ENCODE peak calls at places on chromosomes 16 and 17, in six cellular contexts. O, S, Y, N, L and A are unnamed samples.

GRCh38 chr17:30824002-30824355 is 513 bp downstream of the CRLF3 start:
- DNase-seq in O (no peak), S (no peak), Y (no peak), N (no peak), L (peak; percentile 50), A (no peak)

GRCh38 chr17:50766222-50767023 is 895 bp downstream of the ANKRD40CL start:
- DNase-seq in O (no peak), S (no peak), Y (no peak), N (no peak), L (no peak), A (no peak)

GRCh38 chr16:35685085-35685484 is 2225.7 kb downstream of the TP53TG3F start:
- DNase-seq in O (no peak), S (no peak), Y (no peak), N (no peak), L (no peak), A (no peak)

GRCh38 chr17:36524428-36524876 is 10.2 kb downstream of the MYO19 start:
- DNase-seq in O (no peak), S (no peak), Y (no peak), N (no peak), L (no peak), A (no peak)

GRCh38 chr17:18319604-18320256 is 4.6 kb downstream of the SMCR8 start:
- DNase-seq in O (no peak), S (no peak), Y (peak; percentile 77), N (peak; percentile 14), L (peak; percentile 70), A (no peak)

GRCh38 chr17:64964796-64965195 is 45.5 kb upstream of the LRRC37A3 start:
- DNase-seq in O (no peak), S (no peak), Y (no peak), N (no peak), L (no peak), A (no peak)

GRCh38 chr17:51257150-51258081 is 2.4 kb downstream of the MBTD1 start:
- DNase-seq in O (no peak), S (no peak), Y (peak; percentile 4), N (no peak), L (peak; percentile 69), A (no peak)

GRCh38 chr16:50302472-50303005 is 36.2 kb downstream of the ADCY7 start:
- DNase-seq in O (peak; percentile 40), S (no peak), Y (no peak), N (no peak), L (no peak), A (no peak)

GRCh38 chr17:7141824-7142223 is 27.2 kb upstream of the ASGR2 start:
- DNase-seq in O (no peak), S (no peak), Y (no peak), N (no peak), L (no peak), A (no peak)

GRCh38 chr16:48590476-48590875 is 19.5 kb downstream of the N4BP1 start:
- DNase-seq in O (no peak), S (no peak), Y (no peak), N (no peak), L (no peak), A (no peak)

GRCh38 chr17:2468270-2468669 is 43.4 kb downstream of the METTL16 start:
- DNase-seq in O (no peak), S (no peak), Y (peak; percentile 84), N (no peak), L (no peak), A (no peak)

GRCh38 chr17:12568358-12569251 is 97.1 kb upstream of the MYOCD start:
- DNase-seq in O (no peak), S (no peak), Y (no peak), N (no peak), L (no peak), A (no peak)

GRCh38 chr16:49739381-49739780 is 116.5 kb downstream of the ZNF423 start:
- DNase-seq in O (no peak), S (no peak), Y (no peak), N (no peak), L (no peak), A (no peak)

GRCh38 chr17:28151001-28151400 is 108.5 kb downstream of the NLK start:
- DNase-seq in O (no peak), S (no peak), Y (no peak), N (no peak), L (no peak), A (no peak)

GRCh38 chr17:72430611-72431432 is 310.0 kb downstream of the SOX9 start:
- DNase-seq in O (no peak), S (no peak), Y (peak; percentile 26), N (no peak), L (no peak), A (no peak)

GRCh38 chr16:78812582-78812981 is 713.1 kb downstream of the WWOX start:
- DNase-seq in O (no peak), S (no peak), Y (no peak), N (no peak), L (no peak), A (no peak)

GRCh38 chr16:51239196-51239595 is 88.1 kb upstream of the SALL1 start:
- DNase-seq in O (no peak), S (no peak), Y (no peak), N (no peak), L (no peak), A (no peak)

GRCh38 chr17:58335779-58336455 is 7.3 kb upstream of the TSPOAP1 start:
- DNase-seq in O (peak; percentile 83), S (no peak), Y (no peak), N (peak; percentile 80), L (no peak), A (peak; percentile 44)

GRCh38 chr16:69833357-69833781 is 71.2 kb downstream of the WWP2 start:
- DNase-seq in O (no peak), S (no peak), Y (peak; percentile 8), N (no peak), L (peak; percentile 70), A (no peak)

GRCh38 chr17:82748756-82749155 is 3.1 kb upstream of the TBCD start:
- DNase-seq in O (no peak), S (no peak), Y (no peak), N (no peak), L (no peak), A (no peak)

GRCh38 chr17:82740906-82741759 is 5.7 kb downstream of the FN3K start:
- DNase-seq in O (no peak), S (no peak), Y (no peak), N (no peak), L (no peak), A (no peak)

GRCh38 chr17:82737981-82738877 is 2.8 kb downstream of the FN3K start:
- DNase-seq in O (no peak), S (peak; percentile 64), Y (peak; percentile 56), N (no peak), L (no peak), A (no peak)

GRCh38 chr17:82745524-82745923 is 6.3 kb upstream of the TBCD start:
- DNase-seq in O (no peak), S (no peak), Y (no peak), N (no peak), L (no peak), A (no peak)

DNA sequence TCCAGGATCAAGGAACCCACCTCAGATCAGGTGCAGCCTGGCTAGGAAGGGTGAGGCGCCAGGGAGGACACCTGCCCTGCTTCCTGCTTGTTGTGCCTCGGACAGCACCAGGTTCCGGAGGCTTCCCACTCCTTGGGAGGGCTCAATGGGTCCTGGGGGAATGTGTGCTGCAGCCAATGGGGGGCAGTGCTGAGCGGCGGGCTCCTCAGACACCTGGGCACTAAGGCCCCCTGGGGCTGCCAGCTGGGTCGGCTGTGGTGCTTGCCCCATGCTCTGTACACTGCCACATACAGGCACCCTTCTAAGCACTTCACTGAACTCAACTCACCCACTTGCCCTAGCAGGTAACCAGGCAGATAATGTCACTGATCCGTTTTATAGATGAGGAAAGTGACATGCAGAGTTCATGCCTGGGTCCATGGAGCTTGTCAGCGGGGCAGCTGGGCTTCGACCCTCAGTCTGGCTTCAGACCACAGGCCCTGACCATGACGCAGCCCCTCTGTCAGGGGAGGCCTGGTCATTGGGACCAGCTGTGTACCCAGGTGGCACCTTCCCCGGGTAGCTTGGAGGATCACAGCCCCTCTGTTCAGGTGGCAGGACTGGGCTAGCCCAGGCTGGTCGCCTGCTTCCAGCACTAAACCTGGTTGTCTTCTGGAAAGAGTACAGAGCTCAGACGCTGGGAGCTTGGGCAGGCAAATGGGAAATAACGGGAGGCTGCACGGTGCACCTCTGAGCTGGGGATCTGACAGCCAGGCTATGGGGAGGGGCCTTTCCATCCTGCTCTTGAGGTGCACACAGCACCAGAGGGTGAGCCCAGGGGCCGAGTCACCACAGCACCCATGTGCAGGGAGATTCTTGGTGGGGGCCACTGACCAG is 8.2 kb downstream of the FN3K start:
- DNase-seq in O (no peak), S (no peak), Y (no peak), N (no peak), L (no peak), A (no peak)
- H3K4me1 ChIP-seq in O (no peaks in the 10 kb centered on the region), S (peaks cover 2% of the 10 kb centered on the region), Y (no peaks in the 10 kb centered on the region), N (no peaks in the 10 kb centered on the region), L (peaks cover 7% of the 10 kb centered on the region), A (no peaks in the 10 kb centered on the region)

DNA sequence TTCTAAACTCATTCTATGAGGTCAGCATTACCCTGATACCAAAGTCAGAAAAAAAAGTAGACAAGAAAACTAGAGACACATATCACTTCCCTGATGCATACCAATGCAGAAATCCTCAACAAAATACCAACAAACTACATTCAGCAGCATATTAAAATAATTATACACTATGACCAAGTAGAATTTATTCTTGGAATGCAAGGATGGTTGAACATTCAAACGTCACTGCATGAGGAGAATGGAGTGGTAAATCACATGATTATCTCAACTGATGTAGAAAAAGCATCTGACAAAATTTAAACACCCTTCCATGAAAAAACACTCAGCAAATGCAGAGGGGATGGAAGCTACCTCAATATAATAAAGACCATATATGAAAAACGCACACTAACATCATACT is 155.0 kb upstream of the KCNJ18 start:
- DNase-seq in O (no peak), S (no peak), Y (no peak), N (no peak), L (no peak), A (no peak)
- H3K9me3 ChIP-seq in O (no peaks in the 10 kb centered on the region), S (peaks cover 7% of the 10 kb centered on the region), Y (peaks cover 9% of the 10 kb centered on the region), N (peaks cover 9% of the 10 kb centered on the region), L (peaks cover 21% of the 10 kb centered on the region), A (no peaks in the 10 kb centered on the region)

DNA sequence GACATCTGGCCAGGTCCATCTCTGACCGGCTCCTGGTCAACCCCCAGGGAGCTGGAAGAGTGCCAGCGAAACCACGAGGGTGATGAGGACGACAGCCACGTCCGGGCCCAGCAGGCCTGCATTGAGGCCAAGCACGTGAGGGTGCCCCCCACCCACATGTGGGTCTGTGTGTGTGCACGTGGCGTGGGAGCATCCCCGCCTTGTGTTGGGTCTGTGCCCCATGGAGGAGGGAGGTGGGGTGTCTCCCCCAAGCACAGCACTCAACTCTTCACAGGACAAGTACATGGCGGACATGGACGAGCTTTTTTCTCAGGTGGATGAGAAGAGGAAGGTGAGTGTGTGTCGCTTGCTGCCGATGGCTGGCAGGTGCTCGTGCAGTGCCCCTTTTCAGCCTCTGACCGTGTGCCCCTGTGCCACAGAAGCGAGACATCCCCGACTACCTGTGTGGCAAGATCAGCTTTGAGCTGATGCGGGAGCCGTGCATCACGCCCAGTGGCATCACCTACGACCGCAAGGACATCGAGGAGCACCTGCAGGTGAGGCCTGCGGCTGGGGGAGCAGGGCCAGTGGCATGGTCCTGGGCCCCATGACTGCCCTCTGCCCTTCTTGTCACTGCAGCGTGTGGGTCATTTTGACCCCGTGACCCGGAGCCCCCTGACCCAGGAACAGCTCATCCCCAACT is 1.7 kb downstream of the STUB1 start:
- DNase-seq in O (no peak), S (no peak), Y (peak; percentile 43), N (no peak), L (no peak), A (no peak)
- H3K4me1 ChIP-seq in O (peaks cover 17% of the 10 kb centered on the region), S (peaks cover 35% of the 10 kb centered on the region), Y (peaks cover 13% of the 10 kb centered on the region), N (peaks cover 43% of the 10 kb centered on the region), L (peaks cover 26% of the 10 kb centered on the region), A (peaks cover 36% of the 10 kb centered on the region)

GRCh38 chr17:52737071-52737470 is 578.6 kb upstream of the CA10 start:
- DNase-seq in O (no peak), S (no peak), Y (no peak), N (no peak), L (no peak), A (no peak)
- H3K9me3 ChIP-seq in O (no peaks in the 10 kb centered on the region), S (no peaks in the 10 kb centered on the region), Y (no peaks in the 10 kb centered on the region), N (no peaks in the 10 kb centered on the region), L (no peaks in the 10 kb centered on the region), A (no peaks in the 10 kb centered on the region)